ENCODE peak calls at places on chromosomes 12 and 14, in five cellular contexts. E, L, C, M and G are unnamed samples.

GRCh38 chr12:50326636-50327284 is 43.4 kb upstream of the LIMA1 start:
- DNase-seq in L (no peak), C (peak; percentile 54), M (no peak), E (no peak), G (no peak)

GRCh38 chr14:69877492-69877891 is 1.7 kb upstream of the SMOC1 start:
- DNase-seq in M (no peak), L (no peak), E (no peak), C (no peak), G (no peak)

GRCh38 chr14:104195854-104196253 is 57.5 kb downstream of the KIF26A start:
- DNase-seq in E (no peak), M (no peak), C (no peak), L (no peak), G (no peak)

GRCh38 chr12:45944771-45945170 is 45.6 kb downstream of the SCAF11 start:
- DNase-seq in L (no peak), C (no peak), E (no peak), M (no peak), G (no peak)

GRCh38 chr12:57488397-57489156 is 709 bp downstream of the MARS1 start:
- DNase-seq in M (no peak), E (no peak), C (no peak), L (no peak), G (no peak)

GRCh38 chr14:32121536-32121935 is 44.4 kb downstream of the ARHGAP5 start:
- DNase-seq in L (no peak), M (no peak), C (no peak), E (no peak), G (no peak)

GRCh38 chr12:113040722-113041168 is 15.8 kb upstream of the DTX1 start:
- DNase-seq in E (peak; percentile 85), L (no peak), C (peak; percentile 44), M (peak; percentile 75), G (no peak)

GRCh38 chr14:75334191-75335051 is 55.8 kb downstream of the FOS start:
- DNase-seq in M (peak; percentile 60), L (peak; percentile 70), E (peak; percentile 83), C (peak; percentile 42), G (peak; percentile 23)

GRCh38 chr12:13230500-13230899 is 34.0 kb downstream of the EMP1 start:
- DNase-seq in L (no peak), C (no peak), E (no peak), M (no peak), G (no peak)

GRCh38 chr12:32860182-32860581 is 36.4 kb downstream of the PKP2 start:
- DNase-seq in C (no peak), E (no peak), L (no peak), M (no peak), G (no peak)

GRCh38 chr12:10191865-10192264 is 13.0 kb downstream of the TMEM52B start:
- DNase-seq in M (no peak), L (no peak), C (no peak), E (no peak), G (no peak)

GRCh38 chr12:43847427-43847826 is 11.5 kb downstream of the TMEM117 start:
- DNase-seq in M (no peak), C (no peak), L (no peak), E (no peak), G (no peak)

GRCh38 chr14:65225299-65226159 is 123.2 kb upstream of the MAX start:
- DNase-seq in L (no peak), C (no peak), M (no peak), E (no peak), G (no peak)

GRCh38 chr14:65228956-65229355 is 126.6 kb upstream of the MAX start:
- DNase-seq in E (no peak), M (no peak), C (no peak), L (no peak), G (no peak)

GRCh38 chr14:65224799-65225198 is 122.5 kb upstream of the MAX start:
- DNase-seq in L (no peak), M (no peak), E (no peak), C (peak; percentile 76), G (no peak)

GRCh38 chr14:65228436-65228835 is 126.1 kb upstream of the MAX start:
- DNase-seq in M (no peak), L (peak; percentile 23), E (no peak), C (no peak), G (no peak)

GRCh38 chr14:65226824-65227604 is 124.7 kb upstream of the MAX start:
- DNase-seq in E (no peak), C (peak; percentile 79), M (no peak), L (no peak), G (no peak)
- H3K27ac ChIP-seq in E (no peak overlapping the region), C (peak overlapping the region; percentile 86), M (no peak overlapping the region), L (peak overlapping the region; percentile 56), G (no peak overlapping the region)

GRCh38 chr14:105865904-105866840 is 339.8 kb downstream of the TMEM121 start:
- DNase-seq in E (peak; percentile 57), L (no peak), M (peak; percentile 11), C (peak; percentile 23), G (no peak)

GRCh38 chr14:105866841-105867321 is 340.5 kb downstream of the TMEM121 start:
- DNase-seq in L (no peak), E (peak; percentile 55), C (peak; percentile 15), M (no peak), G (no peak)

GRCh38 chr14:105864116-105864515 is 337.7 kb downstream of the TMEM121 start:
- DNase-seq in M (no peak), E (peak; percentile 52), C (no peak), L (no peak), G (no peak)

GRCh38 chr14:105864651-105865265 is 338.4 kb downstream of the TMEM121 start:
- DNase-seq in L (no peak), C (peak; percentile 23), E (peak; percentile 58), M (peak; percentile 6), G (no peak)

GRCh38 chr14:105865266-105865903 is 339.0 kb downstream of the TMEM121 start:
- DNase-seq in M (peak; percentile 12), L (no peak), E (peak; percentile 54), C (peak; percentile 20), G (no peak)
- H3K9me3 ChIP-seq in M (no peaks in the 10 kb centered on the region), L (no peaks in the 10 kb centered on the region), E (no peaks in the 10 kb centered on the region), C (no peaks in the 10 kb centered on the region), G (no peaks in the 10 kb centered on the region)

DNA sequence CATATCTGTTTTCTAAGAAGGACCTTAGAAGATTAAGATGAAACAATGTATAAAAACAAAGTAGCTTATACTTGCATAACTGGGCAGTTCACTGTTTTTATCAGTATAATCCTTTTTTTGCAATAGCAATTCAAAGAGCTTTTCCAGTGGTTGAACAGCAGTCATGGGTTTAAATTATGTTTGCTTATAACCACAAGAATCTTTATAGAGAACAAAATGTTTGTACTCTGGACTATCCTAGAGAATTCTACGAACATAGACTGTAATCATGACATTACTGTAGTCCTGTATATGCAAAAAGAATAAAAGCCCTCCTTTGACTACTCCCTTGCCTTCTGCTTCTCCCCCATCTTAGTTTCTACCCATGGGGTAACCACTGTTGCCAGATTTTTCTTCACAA is 5.7 kb downstream of the FAM177A1 start:
- DNase-seq in M (no peak), L (no peak), C (no peak), E (no peak), G (no peak)
- H3K27ac ChIP-seq in M (no peak overlapping the region), L (no peak overlapping the region), C (no peak overlapping the region), E (no peak overlapping the region), G (no peak overlapping the region)

GRCh38 chr12:133105620-133106019 is 24.5 kb downstream of the ZNF891 start:
- DNase-seq in E (no peak), C (no peak), L (no peak), M (no peak), G (no peak)
- H3K9me3 ChIP-seq in E (peaks cover 100% of the 10 kb centered on the region), C (peaks cover 100% of the 10 kb centered on the region), L (peaks cover 20% of the 10 kb centered on the region), M (peaks cover 100% of the 10 kb centered on the region), G (peaks cover 84% of the 10 kb centered on the region)

DNA sequence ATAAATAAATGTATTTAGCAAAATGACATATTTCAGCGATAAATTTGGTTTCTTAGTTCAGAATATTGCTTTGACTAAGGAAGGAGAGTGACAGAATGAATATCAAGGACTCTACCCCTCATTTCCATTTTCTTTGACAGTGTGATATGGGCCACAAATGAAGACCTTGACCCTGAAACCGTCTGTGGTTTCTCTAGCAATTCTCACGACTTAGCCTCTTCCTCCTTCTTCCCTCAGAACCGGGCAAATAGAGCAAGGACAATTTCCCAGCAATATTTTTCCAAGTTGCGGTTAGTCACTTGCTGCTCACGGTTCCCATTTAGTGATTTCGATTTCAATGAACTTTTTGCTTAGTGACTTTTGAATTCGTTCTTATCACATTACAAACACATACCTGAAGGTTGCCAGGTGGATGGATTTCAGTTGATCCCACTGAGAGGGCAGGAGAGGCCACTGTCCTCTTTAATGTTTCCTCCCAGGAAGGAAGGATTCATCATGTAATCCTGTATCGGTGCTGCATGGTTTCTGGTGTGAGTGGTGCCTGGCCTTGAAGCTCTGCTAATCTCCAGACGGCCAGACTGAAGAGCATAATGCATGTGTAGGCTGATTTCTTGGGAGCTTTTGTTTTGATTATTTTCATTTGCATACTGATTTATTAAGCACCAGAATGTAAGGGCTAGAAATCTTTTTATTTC is 77.6 kb downstream of the CHST11 start:
- DNase-seq in C (no peak), L (no peak), E (no peak), M (no peak), G (no peak)
- H3K27ac ChIP-seq in C (no peak overlapping the region), L (no peak overlapping the region), E (no peak overlapping the region), M (no peak overlapping the region), G (no peak overlapping the region)